ENCODE peak calls at places on chromosomes 3 and 15, in five cellular contexts. One of them, this sample, is unnamed.

GRCh38 chr15:93029613-93030429 is 59.2 kb downstream of the RGMA start:
- DNase-seq in spleen: peak
- DNase-seq in body of pancreas: peak
- DNase-seq in A549: no peak
- DNase-seq in upper lobe of left lung: peak
- DNase-seq in this sample: peak

GRCh38 chr3:58260733-58261132 is 23.1 kb downstream of the ABHD6 start:
- DNase-seq in spleen: no peak
- DNase-seq in body of pancreas: no peak
- DNase-seq in A549: no peak
- DNase-seq in upper lobe of left lung: no peak
- DNase-seq in this sample: no peak

GRCh38 chr3:109874900-109875735 is 537.8 kb upstream of the DPPA4 start:
- DNase-seq in spleen: no peak
- DNase-seq in body of pancreas: no peak
- DNase-seq in A549: no peak
- DNase-seq in upper lobe of left lung: no peak
- DNase-seq in this sample: no peak

GRCh38 chr3:191235331-191236314 is 36.6 kb downstream of the OSTN start:
- DNase-seq in spleen: no peak
- DNase-seq in body of pancreas: no peak
- DNase-seq in A549: no peak
- DNase-seq in upper lobe of left lung: no peak
- DNase-seq in this sample: no peak

GRCh38 chr3:65945480-65945879 is 93.2 kb downstream of the MAGI1 start:
- DNase-seq in spleen: no peak
- DNase-seq in body of pancreas: no peak
- DNase-seq in A549: no peak
- DNase-seq in upper lobe of left lung: no peak
- DNase-seq in this sample: no peak

GRCh38 chr3:124510290-124510689 is 220.0 kb upstream of the UMPS start:
- DNase-seq in spleen: no peak
- DNase-seq in body of pancreas: no peak
- DNase-seq in A549: no peak
- DNase-seq in upper lobe of left lung: no peak
- DNase-seq in this sample: no peak

GRCh38 chr3:24435581-24435980 is 59.1 kb downstream of the THRB start:
- DNase-seq in spleen: no peak
- DNase-seq in body of pancreas: no peak
- DNase-seq in A549: no peak
- DNase-seq in upper lobe of left lung: no peak
- DNase-seq in this sample: no peak

GRCh38 chr3:34022147-34022546 is 223.7 kb downstream of the PDCD6IP start:
- DNase-seq in spleen: no peak
- DNase-seq in body of pancreas: no peak
- DNase-seq in A549: no peak
- DNase-seq in upper lobe of left lung: no peak
- DNase-seq in this sample: no peak

GRCh38 chr3:50204804-50205718 is at the start of gene SLC38A3:
- DNase-seq in spleen: no peak
- DNase-seq in body of pancreas: peak
- DNase-seq in A549: no peak
- DNase-seq in upper lobe of left lung: peak
- DNase-seq in this sample: no peak

GRCh38 chr15:95932141-95932540 is 398.4 kb upstream of the NR2F2 start:
- DNase-seq in spleen: no peak
- DNase-seq in body of pancreas: no peak
- DNase-seq in A549: no peak
- DNase-seq in upper lobe of left lung: no peak
- DNase-seq in this sample: no peak

GRCh38 chr3:148158210-148158609 is 539.5 kb upstream of the AGTR1 start:
- DNase-seq in spleen: no peak
- DNase-seq in body of pancreas: no peak
- DNase-seq in A549: no peak
- DNase-seq in upper lobe of left lung: no peak
- DNase-seq in this sample: no peak

GRCh38 chr3:162370136-162370535 is 873.5 kb downstream of the OTOL1 start:
- DNase-seq in spleen: no peak
- DNase-seq in body of pancreas: no peak
- DNase-seq in A549: no peak
- DNase-seq in upper lobe of left lung: no peak
- DNase-seq in this sample: no peak

GRCh38 chr3:184361532-184361931 is at the start of the genes CLCN2 and POLR2H:
- DNase-seq in spleen: no peak
- DNase-seq in body of pancreas: peak
- DNase-seq in A549: no peak
- DNase-seq in upper lobe of left lung: peak
- DNase-seq in this sample: no peak

GRCh38 chr3:153246805-153247204 is 84.8 kb downstream of the RAP2B start:
- DNase-seq in spleen: no peak
- DNase-seq in body of pancreas: no peak
- DNase-seq in A549: no peak
- DNase-seq in upper lobe of left lung: no peak
- DNase-seq in this sample: no peak

GRCh38 chr3:29822051-29822450 is 541.2 kb downstream of the RBMS3 start:
- DNase-seq in spleen: no peak
- DNase-seq in body of pancreas: no peak
- DNase-seq in A549: no peak
- DNase-seq in upper lobe of left lung: no peak
- DNase-seq in this sample: no peak

GRCh38 chr3:13344663-13345062 is 75.5 kb downstream of the NUP210 start:
- DNase-seq in spleen: no peak
- DNase-seq in body of pancreas: no peak
- DNase-seq in A549: no peak
- DNase-seq in upper lobe of left lung: no peak
- DNase-seq in this sample: no peak

GRCh38 chr3:13346481-13347389 is 73.4 kb downstream of the NUP210 start:
- DNase-seq in spleen: peak
- DNase-seq in body of pancreas: no peak
- DNase-seq in A549: no peak
- DNase-seq in upper lobe of left lung: no peak
- DNase-seq in this sample: no peak

GRCh38 chr3:13345284-13345683 is 74.8 kb downstream of the NUP210 start:
- DNase-seq in spleen: no peak
- DNase-seq in body of pancreas: no peak
- DNase-seq in A549: no peak
- DNase-seq in upper lobe of left lung: no peak
- DNase-seq in this sample: no peak

GRCh38 chr3:13345772-13346171 is 74.3 kb downstream of the NUP210 start:
- DNase-seq in spleen: no peak
- DNase-seq in body of pancreas: no peak
- DNase-seq in A549: no peak
- DNase-seq in upper lobe of left lung: no peak
- DNase-seq in this sample: no peak

DNA sequence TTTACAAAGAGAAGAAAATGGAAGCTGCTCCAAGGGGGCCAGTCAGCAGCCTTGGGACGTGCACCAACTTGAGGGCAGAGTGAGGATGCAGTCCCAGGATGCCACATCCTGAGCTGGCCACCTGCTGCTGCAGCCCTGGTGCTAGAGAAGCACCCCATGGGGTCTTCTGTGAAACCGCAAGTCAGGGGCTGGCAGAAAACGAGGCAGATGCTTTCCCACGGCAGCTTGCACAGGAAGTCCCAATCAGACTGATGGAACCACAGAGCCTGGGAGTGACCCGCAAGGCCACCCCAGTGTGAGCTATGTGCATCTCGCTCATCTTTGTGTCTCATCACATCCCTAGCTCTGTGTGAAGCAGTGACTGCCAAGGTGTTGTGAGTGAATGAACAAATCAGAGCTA is 76.5 kb downstream of the NUP210 start:
- DNase-seq in spleen: no peak
- DNase-seq in body of pancreas: no peak
- DNase-seq in A549: no peak
- DNase-seq in upper lobe of left lung: no peak
- DNase-seq in this sample: no peak
- TF ChIP-seq POLR2A in spleen: no peak
- TF ChIP-seq POLR2A in body of pancreas: no peak
- TF ChIP-seq POLR2A in A549: no peak
- TF ChIP-seq POLR2A in upper lobe of left lung: no peak
- TF ChIP-seq POLR2A in this sample: no peak

GRCh38 chr3:134312873-134313838 is 61.1 kb downstream of the AMOTL2 start:
- DNase-seq in spleen: peak
- DNase-seq in body of pancreas: peak
- DNase-seq in A549: no peak
- DNase-seq in upper lobe of left lung: peak
- DNase-seq in this sample: no peak
- TF ChIP-seq POLR2A in spleen: no peak
- TF ChIP-seq POLR2A in body of pancreas: peak
- TF ChIP-seq POLR2A in A549: peak
- TF ChIP-seq POLR2A in upper lobe of left lung: peak
- TF ChIP-seq POLR2A in this sample: no peak

GRCh38 chr3:13013994-13014754 is 59.1 kb downstream of the IQSEC1 start:
- DNase-seq in spleen: peak
- DNase-seq in body of pancreas: no peak
- DNase-seq in A549: no peak
- DNase-seq in upper lobe of left lung: no peak
- DNase-seq in this sample: no peak
- TF ChIP-seq POLR2A in spleen: no peak
- TF ChIP-seq POLR2A in body of pancreas: no peak
- TF ChIP-seq POLR2A in A549: no peak
- TF ChIP-seq POLR2A in upper lobe of left lung: peak
- TF ChIP-seq POLR2A in this sample: no peak

GRCh38 chr3:52204337-52205073 is 6.5 kb downstream of the ALAS1 start:
- DNase-seq in spleen: peak
- DNase-seq in body of pancreas: peak
- DNase-seq in A549: no peak
- DNase-seq in upper lobe of left lung: no peak
- DNase-seq in this sample: no peak
- TF ChIP-seq POLR2A in spleen: no peak
- TF ChIP-seq POLR2A in body of pancreas: no peak
- TF ChIP-seq POLR2A in A549: no peak
- TF ChIP-seq POLR2A in upper lobe of left lung: no peak
- TF ChIP-seq POLR2A in this sample: no peak

GRCh38 chr3:46915297-46915822 is 37.8 kb downstream of the PTH1R start:
- DNase-seq in spleen: peak
- DNase-seq in body of pancreas: no peak
- DNase-seq in A549: no peak
- DNase-seq in upper lobe of left lung: no peak
- DNase-seq in this sample: no peak
- TF ChIP-seq POLR2A in spleen: no peak
- TF ChIP-seq POLR2A in body of pancreas: no peak
- TF ChIP-seq POLR2A in A549: no peak
- TF ChIP-seq POLR2A in upper lobe of left lung: no peak
- TF ChIP-seq POLR2A in this sample: no peak

GRCh38 chr15:60355148-60355857 is 42.5 kb downstream of the ANXA2 start:
- DNase-seq in spleen: no peak
- DNase-seq in body of pancreas: no peak
- DNase-seq in A549: no peak
- DNase-seq in upper lobe of left lung: no peak
- DNase-seq in this sample: no peak
- TF ChIP-seq POLR2A in spleen: no peak
- TF ChIP-seq POLR2A in body of pancreas: no peak
- TF ChIP-seq POLR2A in A549: no peak
- TF ChIP-seq POLR2A in upper lobe of left lung: no peak
- TF ChIP-seq POLR2A in this sample: no peak

GRCh38 chr15:82530006-82530405 is 10.3 kb downstream of the RPS17 start:
- DNase-seq in spleen: no peak
- DNase-seq in body of pancreas: no peak
- DNase-seq in A549: no peak
- DNase-seq in upper lobe of left lung: no peak
- DNase-seq in this sample: peak

GRCh38 chr15:82532383-82532990 is 7.8 kb downstream of the RPS17 start:
- DNase-seq in spleen: peak
- DNase-seq in body of pancreas: no peak
- DNase-seq in A549: no peak
- DNase-seq in upper lobe of left lung: peak
- DNase-seq in this sample: no peak

GRCh38 chr15:82532991-82533481 is 7.2 kb downstream of the RPS17 start:
- DNase-seq in spleen: no peak
- DNase-seq in body of pancreas: no peak
- DNase-seq in A549: no peak
- DNase-seq in upper lobe of left lung: peak
- DNase-seq in this sample: peak

GRCh38 chr15:82531496-82532382 is 8.5 kb downstream of the RPS17 start:
- DNase-seq in spleen: peak
- DNase-seq in body of pancreas: no peak
- DNase-seq in A549: no peak
- DNase-seq in upper lobe of left lung: peak
- DNase-seq in this sample: peak

GRCh38 chr15:82530606-82531379 is 9.5 kb downstream of the RPS17 start:
- DNase-seq in spleen: peak
- DNase-seq in body of pancreas: peak
- DNase-seq in A549: peak
- DNase-seq in upper lobe of left lung: peak
- DNase-seq in this sample: peak
- TF ChIP-seq POLR2A in spleen: no peak
- TF ChIP-seq POLR2A in body of pancreas: no peak
- TF ChIP-seq POLR2A in A549: no peak
- TF ChIP-seq POLR2A in upper lobe of left lung: no peak
- TF ChIP-seq POLR2A in this sample: no peak